ENCODE peak calls at places on chromosomes 7 and 10, in six cellular contexts. F is activated CD4-positive, alpha-beta T cell treated with anti-CD3 and anti-CD28 coated beads, Interleukin-2, amount 10 ng/mL, durations not matched to agents 7 days and 5 days; K is uterus; J is CD8-positive, alpha-beta memory T cell; T is NCI-H1092; W is M059J. R is an unnamed sample.

GRCh38 chr10:110901954-110902819 is 16.8 kb downstream of the BBIP1 start:
- DNase-seq in W (peak; percentile 44), F (no peak), T (no peak), J (no peak), K (peak; percentile 55), R (no peak)

GRCh38 chr7:135757719-135758411 is 9.3 kb upstream of the FAM180A start:
- DNase-seq in K (peak; percentile 43), T (no peak), W (peak; percentile 78), J (no peak), F (no peak), R (no peak)

GRCh38 chr10:1854271-1854670 is 116.9 kb upstream of the ADARB2 start:
- DNase-seq in K (no peak), T (no peak), W (no peak), J (no peak), F (no peak), R (no peak)

GRCh38 chr10:69446650-69447151 is 4.6 kb upstream of the TSPAN15 start:
- DNase-seq in F (no peak), T (no peak), K (no peak), J (no peak), W (peak; percentile 95), R (no peak)

GRCh38 chr10:28571265-28571664 is 38.3 kb downstream of the WAC start:
- DNase-seq in W (no peak), T (no peak), F (no peak), J (no peak), K (no peak), R (no peak)

GRCh38 chr10:65183236-65183635 is 1662.0 kb downstream of the REEP3 start:
- DNase-seq in K (no peak), J (no peak), F (no peak), W (no peak), T (no peak), R (no peak)

GRCh38 chr10:79069325-79070090 is 742 bp downstream of the ZMIZ1 start:
- DNase-seq in W (peak; percentile 39), K (no peak), F (peak; percentile 64), T (no peak), J (peak; percentile 49), R (no peak)

GRCh38 chr7:137633133-137633532 is 213.6 kb downstream of the DGKI start:
- DNase-seq in K (no peak), W (peak; percentile 6), F (no peak), J (no peak), T (no peak), R (no peak)

GRCh38 chr10:47241256-47241655 is 58.7 kb upstream of the GDF10 start:
- DNase-seq in F (no peak), W (no peak), K (no peak), T (no peak), J (no peak), R (no peak)

GRCh38 chr10:74292871-74293427 is 141.9 kb downstream of the ADK start:
- DNase-seq in F (no peak), T (no peak), W (peak; percentile 87), K (no peak), J (no peak), R (no peak)

GRCh38 chr7:95608344-95609173 is 12.2 kb upstream of the PDK4 start:
- DNase-seq in W (peak; percentile 98), F (no peak), T (no peak), K (peak; percentile 97), J (no peak), R (peak; percentile 74)

GRCh38 chr7:37364871-37365270 is 83.8 kb downstream of the ELMO1 start:
- DNase-seq in J (no peak), T (no peak), F (no peak), K (no peak), W (no peak), R (no peak)

R was measured in SHP77 treated with DMSO at 0.1 percent for 48 hours.